ENCODE peak calls at places on chromosomes 5 and 9, in ten cellular contexts. N, G, U, E, W, Y, T, D, P and V are unnamed samples.

GRCh38 chr9:37082214-37082765 is 38.1 kb upstream of the ZCCHC7 start:
- DNase-seq in N (peak), G (no peak), U (no peak), E (no peak), W (no peak), Y (no peak), T (no peak), D (no peak), P (no peak), V (no peak)

GRCh38 chr9:113622038-113622437 is 158.5 kb downstream of the RGS3 start:
- DNase-seq in N (no peak), G (no peak), U (no peak), E (no peak), W (no peak), Y (no peak), T (no peak), D (no peak), P (no peak), V (no peak)

GRCh38 chr5:139186752-139187326 is 11.3 kb downstream of the SIL1 start:
- DNase-seq in N (no peak), G (no peak), U (no peak), E (no peak), W (no peak), Y (no peak), T (no peak), D (no peak), P (no peak), V (no peak)

GRCh38 chr5:81247441-81247972 is 14.4 kb downstream of the CKMT2 start:
- DNase-seq in N (peak), G (no peak), U (no peak), E (no peak), W (no peak), Y (no peak), T (no peak), D (peak), P (peak), V (peak)

GRCh38 chr5:52789378-52789777 is 1.7 kb downstream of the ITGA1 start:
- DNase-seq in N (no peak), G (no peak), U (no peak), E (no peak), W (no peak), Y (no peak), T (no peak), D (no peak), P (no peak), V (no peak)

GRCh38 chr5:74179183-74179582 is 461.3 kb downstream of the ENC1 start:
- DNase-seq in N (peak), G (no peak), U (no peak), E (no peak), W (no peak), Y (no peak), T (no peak), D (no peak), P (peak), V (no peak)

GRCh38 chr9:132168347-132168746 is 6.5 kb downstream of the NTNG2 start:
- DNase-seq in N (peak), G (no peak), U (peak), E (no peak), W (no peak), Y (no peak), T (no peak), D (peak), P (peak), V (no peak)

GRCh38 chr9:2125909-2126308 is 110.8 kb downstream of the SMARCA2 start:
- DNase-seq in N (peak), G (no peak), U (no peak), E (no peak), W (no peak), Y (no peak), T (no peak), D (no peak), P (no peak), V (no peak)

GRCh38 chr9:5557606-5558587 is 47.6 kb downstream of the PDCD1LG2 start:
- DNase-seq in N (peak), G (peak), U (no peak), E (no peak), W (no peak), Y (peak), T (peak), D (no peak), P (peak), V (no peak)

GRCh38 chr5:18740301-18740700 is 1106.0 kb downstream of the TAF11L14 start:
- DNase-seq in N (no peak), G (no peak), U (no peak), E (no peak), W (no peak), Y (no peak), T (no peak), D (no peak), P (no peak), V (no peak)